ENCODE peak calls at places on chromosomes 11 and 22, in nine cellular contexts. One of them, this sample, is unnamed.

GRCh38 chr11:3849297-3849874 is 6.1 kb upstream of the STIM1 start:
- DNase-seq in OCI-LY7: peak; percentile 69
- DNase-seq in K562: peak; percentile 57
- DNase-seq in right lobe of liver: no peak
- DNase-seq in gastrocnemius medialis: no peak
- DNase-seq in DND-41: peak; percentile 64
- DNase-seq in prostate gland: peak; percentile 31
- DNase-seq in adrenal gland: no peak
- DNase-seq in IMR-90: peak; percentile 41
- DNase-seq in this sample: no peak

GRCh38 chr22:50034126-50035081 is 21.8 kb upstream of the IL17REL start:
- DNase-seq in adrenal gland: no peak
- DNase-seq in gastrocnemius medialis: no peak
- DNase-seq in OCI-LY7: no peak
- DNase-seq in right lobe of liver: no peak
- DNase-seq in K562: no peak
- DNase-seq in DND-41: no peak
- DNase-seq in IMR-90: no peak
- DNase-seq in prostate gland: no peak
- DNase-seq in this sample: no peak

GRCh38 chr11:75474878-75475766 is 42.1 kb upstream of the KLHL35 start:
- DNase-seq in prostate gland: no peak
- DNase-seq in OCI-LY7: peak; percentile 61
- DNase-seq in adrenal gland: peak; percentile 46
- DNase-seq in DND-41: peak; percentile 92
- DNase-seq in right lobe of liver: peak; percentile 49
- DNase-seq in K562: peak; percentile 85
- DNase-seq in IMR-90: peak; percentile 62
- DNase-seq in gastrocnemius medialis: no peak
- DNase-seq in this sample: no peak

GRCh38 chr11:48305923-48306322 is at the start of gene OR4S1:
- DNase-seq in prostate gland: no peak
- DNase-seq in K562: no peak
- DNase-seq in right lobe of liver: no peak
- DNase-seq in adrenal gland: no peak
- DNase-seq in OCI-LY7: no peak
- DNase-seq in IMR-90: no peak
- DNase-seq in gastrocnemius medialis: no peak
- DNase-seq in DND-41: no peak
- DNase-seq in this sample: no peak

GRCh38 chr22:41939981-41940852 is 6.7 kb downstream of the CENPM start:
- DNase-seq in right lobe of liver: no peak
- DNase-seq in DND-41: no peak
- DNase-seq in adrenal gland: no peak
- DNase-seq in OCI-LY7: peak; percentile 93
- DNase-seq in prostate gland: peak; percentile 75
- DNase-seq in IMR-90: no peak
- DNase-seq in gastrocnemius medialis: no peak
- DNase-seq in K562: no peak
- DNase-seq in this sample: peak; percentile 63

GRCh38 chr11:93085097-93085496 is 112.7 kb downstream of the SLC36A4 start:
- DNase-seq in adrenal gland: peak; percentile 36
- DNase-seq in right lobe of liver: no peak
- DNase-seq in DND-41: no peak
- DNase-seq in prostate gland: no peak
- DNase-seq in K562: no peak
- DNase-seq in gastrocnemius medialis: no peak
- DNase-seq in OCI-LY7: no peak
- DNase-seq in IMR-90: peak; percentile 44
- DNase-seq in this sample: no peak

GRCh38 chr11:104700609-104701008 is 197.7 kb downstream of the CASP12 start:
- DNase-seq in K562: no peak
- DNase-seq in right lobe of liver: no peak
- DNase-seq in OCI-LY7: no peak
- DNase-seq in prostate gland: no peak
- DNase-seq in DND-41: no peak
- DNase-seq in IMR-90: peak; percentile 84
- DNase-seq in adrenal gland: no peak
- DNase-seq in gastrocnemius medialis: no peak
- DNase-seq in this sample: no peak

GRCh38 chr22:32859743-32860142 is 58.2 kb downstream of the TIMP3 start:
- DNase-seq in IMR-90: no peak
- DNase-seq in gastrocnemius medialis: no peak
- DNase-seq in right lobe of liver: no peak
- DNase-seq in OCI-LY7: no peak
- DNase-seq in prostate gland: no peak
- DNase-seq in adrenal gland: no peak
- DNase-seq in DND-41: no peak
- DNase-seq in K562: no peak
- DNase-seq in this sample: no peak

GRCh38 chr22:45969414-45969799 is 7.6 kb downstream of the WNT7B start:
- DNase-seq in K562: peak; percentile 19
- DNase-seq in prostate gland: no peak
- DNase-seq in DND-41: no peak
- DNase-seq in IMR-90: no peak
- DNase-seq in adrenal gland: no peak
- DNase-seq in right lobe of liver: no peak
- DNase-seq in gastrocnemius medialis: no peak
- DNase-seq in OCI-LY7: no peak
- DNase-seq in this sample: no peak
- TF ChIP-seq CTCF in K562: peak; percentile 25
- TF ChIP-seq CTCF in prostate gland: no peak
- TF ChIP-seq CTCF in DND-41: no peak
- TF ChIP-seq CTCF in IMR-90: peak; percentile 18
- TF ChIP-seq CTCF in adrenal gland: no peak
- TF ChIP-seq CTCF in right lobe of liver: no peak
- TF ChIP-seq CTCF in gastrocnemius medialis: no peak
- TF ChIP-seq CTCF in OCI-LY7: no peak
- TF ChIP-seq CTCF in this sample: no peak

GRCh38 chr22:48683640-48684039 is 1144.0 kb downstream of the BRD1 start:
- DNase-seq in adrenal gland: no peak
- DNase-seq in OCI-LY7: no peak
- DNase-seq in right lobe of liver: no peak
- DNase-seq in prostate gland: no peak
- DNase-seq in DND-41: no peak
- DNase-seq in IMR-90: no peak
- DNase-seq in K562: no peak
- DNase-seq in gastrocnemius medialis: no peak
- DNase-seq in this sample: no peak
- H3K4me1 ChIP-seq in adrenal gland: no peaks in the 10 kb centered on the region
- H3K4me1 ChIP-seq in OCI-LY7: no peaks in the 10 kb centered on the region
- H3K4me1 ChIP-seq in right lobe of liver: no peaks in the 10 kb centered on the region
- H3K4me1 ChIP-seq in prostate gland: no peaks in the 10 kb centered on the region
- H3K4me1 ChIP-seq in DND-41: no peaks in the 10 kb centered on the region
- H3K4me1 ChIP-seq in IMR-90: no peaks in the 10 kb centered on the region
- H3K4me1 ChIP-seq in K562: no peaks in the 10 kb centered on the region
- H3K4me1 ChIP-seq in gastrocnemius medialis: no peaks in the 10 kb centered on the region
- H3K4me1 ChIP-seq in this sample: no peaks in the 10 kb centered on the region

GRCh38 chr11:96091476-96091875 is 167.6 kb upstream of the MTMR2 start:
- DNase-seq in OCI-LY7: peak; percentile 64
- DNase-seq in adrenal gland: no peak
- DNase-seq in DND-41: no peak
- DNase-seq in gastrocnemius medialis: no peak
- DNase-seq in IMR-90: peak; percentile 27
- DNase-seq in right lobe of liver: no peak
- DNase-seq in prostate gland: no peak
- DNase-seq in K562: no peak
- DNase-seq in this sample: no peak
- TF ChIP-seq CTCF in OCI-LY7: peak; percentile 69
- TF ChIP-seq CTCF in adrenal gland: no peak
- TF ChIP-seq CTCF in DND-41: peak; percentile 41
- TF ChIP-seq CTCF in gastrocnemius medialis: no peak
- TF ChIP-seq CTCF in IMR-90: peak; percentile 23
- TF ChIP-seq CTCF in right lobe of liver: no peak
- TF ChIP-seq CTCF in prostate gland: no peak
- TF ChIP-seq CTCF in K562: peak; percentile 26
- TF ChIP-seq CTCF in this sample: no peak

GRCh38 chr11:33867996-33868645 is 23.8 kb downstream of the LMO2 start:
- DNase-seq in gastrocnemius medialis: no peak
- DNase-seq in prostate gland: no peak
- DNase-seq in right lobe of liver: no peak
- DNase-seq in IMR-90: no peak
- DNase-seq in DND-41: no peak
- DNase-seq in K562: no peak
- DNase-seq in OCI-LY7: no peak
- DNase-seq in adrenal gland: no peak
- DNase-seq in this sample: no peak
- H3K4me1 ChIP-seq in gastrocnemius medialis: peaks cover 10% of the 10 kb centered on the region
- H3K4me1 ChIP-seq in prostate gland: no peaks in the 10 kb centered on the region
- H3K4me1 ChIP-seq in right lobe of liver: no peaks in the 10 kb centered on the region
- H3K4me1 ChIP-seq in IMR-90: no peaks in the 10 kb centered on the region
- H3K4me1 ChIP-seq in DND-41: no peaks in the 10 kb centered on the region
- H3K4me1 ChIP-seq in K562: peaks cover 32% of the 10 kb centered on the region
- H3K4me1 ChIP-seq in OCI-LY7: peaks cover 9% of the 10 kb centered on the region
- H3K4me1 ChIP-seq in adrenal gland: peaks cover 9% of the 10 kb centered on the region
- H3K4me1 ChIP-seq in this sample: no peaks in the 10 kb centered on the region

GRCh38 chr11:12961615-12962014 is 47.5 kb upstream of the RASSF10 start:
- DNase-seq in DND-41: no peak
- DNase-seq in gastrocnemius medialis: no peak
- DNase-seq in IMR-90: peak; percentile 19
- DNase-seq in adrenal gland: no peak
- DNase-seq in prostate gland: no peak
- DNase-seq in K562: no peak
- DNase-seq in right lobe of liver: no peak
- DNase-seq in OCI-LY7: no peak
- DNase-seq in this sample: no peak
- TF ChIP-seq CTCF in DND-41: no peak
- TF ChIP-seq CTCF in gastrocnemius medialis: no peak
- TF ChIP-seq CTCF in IMR-90: peak; percentile 32
- TF ChIP-seq CTCF in adrenal gland: no peak
- TF ChIP-seq CTCF in prostate gland: no peak
- TF ChIP-seq CTCF in K562: no peak
- TF ChIP-seq CTCF in right lobe of liver: no peak
- TF ChIP-seq CTCF in OCI-LY7: no peak
- TF ChIP-seq CTCF in this sample: peak; percentile 21

GRCh38 chr11:62402226-62402625 is 16.6 kb upstream of the SCGB1A1 start:
- DNase-seq in adrenal gland: peak; percentile 63
- DNase-seq in K562: no peak
- DNase-seq in right lobe of liver: peak; percentile 33
- DNase-seq in DND-41: peak; percentile 19
- DNase-seq in IMR-90: no peak
- DNase-seq in prostate gland: no peak
- DNase-seq in OCI-LY7: no peak
- DNase-seq in gastrocnemius medialis: no peak
- DNase-seq in this sample: peak; percentile 80
- H3K4me1 ChIP-seq in adrenal gland: no peaks in the 10 kb centered on the region
- H3K4me1 ChIP-seq in K562: peaks cover 52% of the 10 kb centered on the region
- H3K4me1 ChIP-seq in right lobe of liver: no peaks in the 10 kb centered on the region
- H3K4me1 ChIP-seq in DND-41: peaks cover 5% of the 10 kb centered on the region
- H3K4me1 ChIP-seq in IMR-90: peaks cover 17% of the 10 kb centered on the region
- H3K4me1 ChIP-seq in prostate gland: peaks cover 21% of the 10 kb centered on the region
- H3K4me1 ChIP-seq in OCI-LY7: no peaks in the 10 kb centered on the region
- H3K4me1 ChIP-seq in gastrocnemius medialis: peaks cover 45% of the 10 kb centered on the region
- H3K4me1 ChIP-seq in this sample: no peaks in the 10 kb centered on the region

GRCh38 chr22:38230108-38230825 is 28.5 kb downstream of the MAFF start:
- DNase-seq in OCI-LY7: peak; percentile 24
- DNase-seq in right lobe of liver: peak; percentile 51
- DNase-seq in IMR-90: no peak
- DNase-seq in adrenal gland: no peak
- DNase-seq in gastrocnemius medialis: no peak
- DNase-seq in DND-41: peak; percentile 23
- DNase-seq in prostate gland: peak; percentile 81
- DNase-seq in K562: peak; percentile 17
- DNase-seq in this sample: no peak
- TF ChIP-seq CTCF in OCI-LY7: peak; percentile 64
- TF ChIP-seq CTCF in right lobe of liver: peak; percentile 42
- TF ChIP-seq CTCF in IMR-90: peak; percentile 34
- TF ChIP-seq CTCF in adrenal gland: peak; percentile 37
- TF ChIP-seq CTCF in gastrocnemius medialis: peak; percentile 31
- TF ChIP-seq CTCF in DND-41: peak; percentile 55
- TF ChIP-seq CTCF in prostate gland: peak; percentile 89
- TF ChIP-seq CTCF in K562: peak; percentile 35
- TF ChIP-seq CTCF in this sample: no peak

GRCh38 chr22:19106886-19107729 is 15.1 kb downstream of the DGCR2 start:
- DNase-seq in adrenal gland: no peak
- DNase-seq in DND-41: no peak
- DNase-seq in IMR-90: no peak
- DNase-seq in prostate gland: no peak
- DNase-seq in right lobe of liver: no peak
- DNase-seq in K562: no peak
- DNase-seq in gastrocnemius medialis: no peak
- DNase-seq in OCI-LY7: no peak
- DNase-seq in this sample: no peak
- H3K4me1 ChIP-seq in adrenal gland: peaks cover 25% of the 10 kb centered on the region
- H3K4me1 ChIP-seq in DND-41: peaks cover 30% of the 10 kb centered on the region
- H3K4me1 ChIP-seq in IMR-90: peaks cover 23% of the 10 kb centered on the region
- H3K4me1 ChIP-seq in prostate gland: peaks cover 11% of the 10 kb centered on the region
- H3K4me1 ChIP-seq in right lobe of liver: peaks cover 8% of the 10 kb centered on the region
- H3K4me1 ChIP-seq in K562: peaks cover 34% of the 10 kb centered on the region
- H3K4me1 ChIP-seq in gastrocnemius medialis: peaks cover 80% of the 10 kb centered on the region
- H3K4me1 ChIP-seq in OCI-LY7: peaks cover 28% of the 10 kb centered on the region
- H3K4me1 ChIP-seq in this sample: no peaks in the 10 kb centered on the region